ENCODE peak calls at places on chromosomes 2 and 18, in four cellular contexts. X is Panc1, Y is tibial nerve, V is astrocyte. Q is an unnamed sample.

GRCh38 chr2:145066795-145067194 is 546.9 kb upstream of the ZEB2 start:
- DNase-seq in Y (peak), X (no peak), V (no peak), Q (no peak)

GRCh38 chr2:236538242-236538641 is 31.4 kb upstream of the ACKR3 start:
- DNase-seq in X (no peak), V (no peak), Y (no peak), Q (no peak)

GRCh38 chr2:84796798-84797197 is 84.1 kb downstream of the TRABD2A start:
- DNase-seq in X (no peak), V (no peak), Y (no peak), Q (no peak)

GRCh38 chr2:43152711-43153627 is 73.4 kb downstream of the ZFP36L2 start:
- DNase-seq in V (no peak), X (no peak), Y (no peak), Q (no peak)

GRCh38 chr2:231781798-231782726 is 980 bp upstream of the PDE6D start:
- DNase-seq in X (peak), V (peak), Y (peak), Q (no peak)

GRCh38 chr2:24828641-24829040 is 35.4 kb downstream of the CENPO start:
- DNase-seq in Y (no peak), X (no peak), V (no peak), Q (no peak)

GRCh38 chr2:223046470-223047053 is 5.4 kb upstream of the KCNE4 start:
- DNase-seq in X (no peak), V (peak), Y (no peak), Q (no peak)

GRCh38 chr2:163345795-163346573 is 389.8 kb downstream of the FIGN start:
- DNase-seq in X (peak), Y (peak), V (peak), Q (no peak)

GRCh38 chr2:24881623-24882022 is 38.4 kb downstream of the ADCY3 start:
- DNase-seq in Y (no peak), X (no peak), V (no peak), Q (no peak)

GRCh38 chr2:205936446-205936845 is 149.5 kb downstream of the INO80D start:
- DNase-seq in V (no peak), X (no peak), Y (no peak), Q (no peak)

GRCh38 chr18:21315741-21316187 is 73.7 kb downstream of the GREB1L start:
- DNase-seq in Y (no peak), X (no peak), V (peak), Q (no peak)

GRCh38 chr18:21316296-21316695 is 74.3 kb downstream of the GREB1L start:
- DNase-seq in V (peak), X (no peak), Y (no peak), Q (no peak)

GRCh38 chr18:21309248-21309647 is 67.2 kb downstream of the GREB1L start:
- DNase-seq in V (no peak), X (no peak), Y (no peak), Q (no peak)

GRCh38 chr18:21314721-21315120 is 72.7 kb downstream of the GREB1L start:
- DNase-seq in V (peak), Y (no peak), X (no peak), Q (no peak)

GRCh38 chr18:21313576-21313975 is 71.5 kb downstream of the GREB1L start:
- DNase-seq in V (no peak), X (no peak), Y (no peak), Q (no peak)
- H3K27ac ChIP-seq in V (no peak), X (no peak), Y (no peak), Q (no peak)

DNA sequence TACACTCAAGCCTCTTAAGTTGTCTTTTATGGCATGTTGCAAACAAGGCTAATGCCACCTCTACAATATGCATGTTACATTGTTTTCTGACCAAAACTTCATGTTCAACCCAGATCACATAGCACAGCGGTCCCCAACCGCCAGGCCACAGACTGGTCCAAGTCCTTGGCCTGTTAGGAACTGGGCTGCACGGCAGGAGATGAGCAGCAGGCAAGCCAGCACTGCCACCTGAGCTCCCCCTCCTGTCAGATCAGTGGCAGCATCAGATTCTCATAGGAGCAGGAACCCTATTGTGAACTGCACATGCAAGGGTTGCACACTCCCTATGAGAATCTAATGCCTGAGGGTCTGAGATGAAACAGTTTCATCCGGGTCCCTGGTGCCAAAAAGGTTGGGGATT is 324.8 kb upstream of the CHAC2 start:
- DNase-seq in X (no peak), V (no peak), Y (no peak), Q (no peak)
- TF ChIP-seq CTCF in X (peak), V (no peak), Y (no peak), Q (no peak)

GRCh38 chr18:9706081-9706935 is 1.8 kb upstream of the RAB31 start:
- DNase-seq in Y (no peak), X (no peak), V (no peak), Q (no peak)

GRCh38 chr18:9708882-9709877 is 1.1 kb downstream of the RAB31 start:
- DNase-seq in Y (no peak), X (no peak), V (no peak), Q (no peak)

GRCh38 chr18:9708057-9708881 is at the start of gene RAB31:
- DNase-seq in Y (peak), X (no peak), V (peak), Q (no peak)

GRCh38 chr18:9705183-9705864 is 2.8 kb upstream of the RAB31 start:
- DNase-seq in V (peak), X (no peak), Y (no peak), Q (no peak)

DNA sequence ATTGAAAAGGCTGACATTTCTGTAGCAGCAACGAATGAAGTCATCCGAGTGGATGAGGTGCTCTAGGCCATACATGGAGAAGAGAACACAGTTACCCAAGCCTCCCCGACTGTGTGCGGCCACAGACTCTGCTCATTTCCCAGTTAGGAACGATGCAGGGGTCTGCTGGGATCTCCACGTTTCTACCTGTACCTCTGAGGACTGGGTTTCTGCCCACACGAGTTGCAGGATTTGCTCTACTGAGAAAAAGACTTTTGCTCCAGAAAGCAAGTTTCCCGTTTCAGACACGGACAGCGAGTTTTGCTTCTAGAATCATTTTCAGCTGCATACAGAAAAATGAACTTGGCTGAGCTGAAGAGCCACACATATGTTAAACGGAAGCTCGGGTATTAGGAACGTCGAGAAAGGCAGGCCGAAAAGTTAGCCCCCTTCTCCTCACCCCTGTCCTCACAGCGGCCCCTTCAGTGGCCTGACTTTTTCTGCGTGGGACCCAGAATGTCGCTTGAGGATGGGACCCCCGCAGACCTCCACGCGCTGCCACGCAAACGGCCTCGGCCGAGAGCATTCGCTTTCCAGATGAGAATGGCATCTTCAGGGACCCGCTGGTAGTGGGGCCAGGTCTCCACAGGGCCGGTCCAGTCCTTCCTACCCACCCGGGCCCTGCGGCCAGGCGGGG is 582 bp upstream of the RAB31 start:
- DNase-seq in X (no peak), V (no peak), Y (no peak), Q (no peak)
- H3K4me3 ChIP-seq in X (peak), V (peak), Y (peak), Q (peak)

GRCh38 chr2:54430649-54431048 is 25.5 kb upstream of the SPTBN1 start:
- DNase-seq in V (no peak), Y (peak), X (no peak), Q (no peak)

GRCh38 chr2:54435325-54435724 is 20.8 kb upstream of the SPTBN1 start:
- DNase-seq in V (no peak), Y (no peak), X (no peak), Q (no peak)

GRCh38 chr2:54429055-54429454 is 27.1 kb upstream of the SPTBN1 start:
- DNase-seq in V (peak), Y (no peak), X (no peak), Q (no peak)

GRCh38 chr2:54429811-54430600 is 26.1 kb upstream of the SPTBN1 start:
- DNase-seq in Y (no peak), V (no peak), X (no peak), Q (no peak)

GRCh38 chr2:54432181-54433020 is 23.7 kb upstream of the SPTBN1 start:
- DNase-seq in Y (no peak), V (no peak), X (no peak), Q (no peak)
- H3K27ac ChIP-seq in Y (no peak), V (no peak), X (no peak), Q (no peak)

GRCh38 chr2:177671662-177672061 is 279.1 kb downstream of the AGPS start:
- DNase-seq in X (no peak), Y (no peak), V (no peak), Q (no peak)

GRCh38 chr2:177670791-177671528 is 278.4 kb downstream of the AGPS start:
- DNase-seq in V (no peak), X (no peak), Y (no peak), Q (no peak)

GRCh38 chr2:177676636-177677035 is 284.1 kb downstream of the AGPS start:
- DNase-seq in V (no peak), X (no peak), Y (no peak), Q (no peak)

GRCh38 chr2:177675256-177676220 is 283.0 kb downstream of the AGPS start:
- DNase-seq in X (no peak), Y (no peak), V (no peak), Q (no peak)

DNA sequence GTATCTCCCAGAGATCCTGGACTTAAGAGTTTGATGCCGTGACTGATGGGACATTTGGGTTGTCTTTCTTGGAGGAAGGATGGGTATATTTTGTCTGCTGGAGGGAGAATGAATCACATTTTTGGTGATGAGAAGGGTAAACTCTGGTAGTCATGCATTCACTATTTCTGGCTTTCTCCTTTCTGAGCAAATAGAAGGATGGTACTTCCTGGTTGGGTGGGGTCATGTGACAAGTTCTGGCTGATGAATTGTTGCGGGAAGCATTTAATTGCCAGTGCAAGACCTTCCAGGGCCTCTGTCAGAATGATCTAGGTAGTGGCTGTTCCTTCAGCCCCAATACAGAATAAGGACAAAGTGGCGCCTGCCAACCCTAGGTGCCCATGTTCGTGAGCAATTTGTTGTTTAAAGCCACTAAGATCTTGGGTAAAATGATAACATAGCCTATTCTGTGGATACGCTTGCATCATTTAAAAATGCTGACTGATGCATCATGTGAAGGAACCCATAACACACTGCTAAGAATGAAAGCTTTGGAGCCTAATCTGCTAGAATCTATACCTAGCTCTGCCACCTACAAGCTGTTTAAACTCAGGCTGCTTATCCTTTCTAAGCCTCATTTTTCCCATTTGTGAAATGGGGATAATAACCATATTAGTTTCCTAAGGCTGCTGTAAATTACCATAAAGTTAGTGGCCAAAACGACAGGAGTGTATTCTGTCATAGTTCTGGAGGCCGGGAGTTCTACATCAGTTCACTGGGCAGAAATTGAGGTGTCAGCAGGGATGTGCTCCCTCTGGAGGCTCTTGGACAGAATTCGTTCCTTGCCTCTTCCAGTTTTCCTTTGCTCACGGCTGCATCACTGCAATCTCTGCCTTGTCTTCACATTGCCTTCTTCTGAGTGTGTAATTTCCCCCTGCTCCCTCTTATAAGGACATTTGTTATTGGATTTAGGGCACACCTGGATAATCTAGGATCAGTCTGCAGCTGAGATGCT is 281.3 kb downstream of the AGPS start:
- DNase-seq in V (no peak), X (no peak), Y (no peak), Q (no peak)
- TF ChIP-seq CTCF in V (no peak), X (peak), Y (no peak), Q (peak)

GRCh38 chr2:226891780-226892590 is 56.1 kb downstream of the RHBDD1 start:
- DNase-seq in X (no peak), V (peak), Y (no peak), Q (peak)
- H3K4me3 ChIP-seq in X (no peak), V (no peak), Y (no peak), Q (no peak)

GRCh38 chr18:13451661-13452447 is 233.3 kb downstream of the LDLRAD4 start:
- DNase-seq in X (no peak), Y (no peak), V (no peak), Q (no peak)
- H3K27ac ChIP-seq in X (no peak), Y (no peak), V (no peak), Q (no peak)

GRCh38 chr2:55511508-55512124 is 7.9 kb upstream of the CFAP36 start:
- DNase-seq in V (no peak), Y (no peak), X (no peak), Q (no peak)
- TF ChIP-seq CTCF in V (peak), Y (no peak), X (peak), Q (peak)

GRCh38 chr2:8457092-8457481 is 224.8 kb upstream of the ID2 start:
- DNase-seq in V (no peak), Y (no peak), X (no peak), Q (no peak)
- H3K4me3 ChIP-seq in V (no peak), Y (no peak), X (no peak), Q (no peak)

DNA sequence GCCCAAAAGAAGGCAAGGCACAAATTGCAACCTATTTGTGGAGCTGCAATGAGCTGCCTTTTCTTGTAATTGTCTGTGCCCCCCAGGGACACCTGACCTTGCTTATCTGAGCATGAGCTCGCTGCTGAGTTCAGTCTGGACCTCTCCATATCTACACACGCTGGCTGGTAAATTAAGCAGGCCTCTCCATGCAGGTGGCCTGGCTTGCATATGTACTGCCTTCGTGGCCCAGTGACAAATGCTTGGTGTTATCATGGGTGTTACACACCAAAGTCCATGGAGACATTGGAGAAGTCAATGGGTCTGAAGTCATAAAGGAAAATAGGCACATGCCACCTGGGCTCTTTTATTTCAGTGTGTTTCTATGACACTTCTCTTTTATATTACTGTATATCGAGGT is 121.2 kb downstream of the IRS1 start:
- DNase-seq in V (no peak), X (no peak), Y (no peak), Q (no peak)
- H3K27ac ChIP-seq in V (no peak), X (no peak), Y (no peak), Q (no peak)